ENCODE peak calls at places on chromosomes 1 and 21, in six cellular contexts. One of them, this sample, is unnamed.

GRCh38 chr1:225253784-225254183 is 174.1 kb downstream of the LBR start:
- DNase-seq in MM.1S: no peak
- DNase-seq in tibial artery: no peak
- DNase-seq in GM23248: peak; percentile 79
- DNase-seq in GM23338: no peak
- DNase-seq in adrenal gland: no peak
- DNase-seq in this sample: no peak

GRCh38 chr1:20100632-20101355 is 18.5 kb downstream of the PLA2G2D start:
- DNase-seq in MM.1S: peak; percentile 23
- DNase-seq in tibial artery: no peak
- DNase-seq in GM23248: peak; percentile 84
- DNase-seq in GM23338: peak; percentile 86
- DNase-seq in adrenal gland: peak; percentile 61
- DNase-seq in this sample: peak; percentile 47

GRCh38 chr1:151165281-151165737 is 393 bp downstream of the LYSMD1 start:
- DNase-seq in MM.1S: no peak
- DNase-seq in tibial artery: peak; percentile 78
- DNase-seq in GM23248: peak; percentile 74
- DNase-seq in GM23338: peak; percentile 88
- DNase-seq in adrenal gland: peak; percentile 60
- DNase-seq in this sample: peak; percentile 55

GRCh38 chr21:33317226-33317625 is 7.5 kb upstream of the IFNAR1 start:
- DNase-seq in MM.1S: no peak
- DNase-seq in tibial artery: no peak
- DNase-seq in GM23248: no peak
- DNase-seq in GM23338: no peak
- DNase-seq in adrenal gland: no peak
- DNase-seq in this sample: no peak

GRCh38 chr21:45868488-45868887 is 113.1 kb upstream of the COL6A1 start:
- DNase-seq in MM.1S: no peak
- DNase-seq in tibial artery: peak; percentile 9
- DNase-seq in GM23248: no peak
- DNase-seq in GM23338: no peak
- DNase-seq in adrenal gland: no peak
- DNase-seq in this sample: no peak

GRCh38 chr1:199545780-199546179 is 481.7 kb upstream of the NR5A2 start:
- DNase-seq in MM.1S: peak; percentile 86
- DNase-seq in tibial artery: no peak
- DNase-seq in GM23248: peak; percentile 13
- DNase-seq in GM23338: peak; percentile 41
- DNase-seq in adrenal gland: no peak
- DNase-seq in this sample: peak; percentile 14

GRCh38 chr1:196114193-196114592 is 494.0 kb downstream of the KCNT2 start:
- DNase-seq in MM.1S: no peak
- DNase-seq in tibial artery: no peak
- DNase-seq in GM23248: peak; percentile 66
- DNase-seq in GM23338: no peak
- DNase-seq in adrenal gland: no peak
- DNase-seq in this sample: no peak

GRCh38 chr1:21783679-21784603 is 992 bp upstream of the USP48 start:
- DNase-seq in MM.1S: no peak
- DNase-seq in tibial artery: no peak
- DNase-seq in GM23248: peak; percentile 91
- DNase-seq in GM23338: peak; percentile 99
- DNase-seq in adrenal gland: peak; percentile 74
- DNase-seq in this sample: no peak

GRCh38 chr1:194295690-194296089 is 1109.3 kb upstream of the B3GALT2 start:
- DNase-seq in MM.1S: peak; percentile 87
- DNase-seq in tibial artery: no peak
- DNase-seq in GM23248: peak; percentile 0
- DNase-seq in GM23338: peak; percentile 76
- DNase-seq in adrenal gland: no peak
- DNase-seq in this sample: peak; percentile 69

GRCh38 chr1:228145498-228146425 is 4.0 kb upstream of the GJC2 start:
- DNase-seq in MM.1S: no peak
- DNase-seq in tibial artery: no peak
- DNase-seq in GM23248: no peak
- DNase-seq in GM23338: no peak
- DNase-seq in adrenal gland: no peak
- DNase-seq in this sample: no peak

GRCh38 chr1:170483041-170483440 is 48.9 kb upstream of the GORAB start:
- DNase-seq in MM.1S: no peak
- DNase-seq in tibial artery: no peak
- DNase-seq in GM23248: peak; percentile 66
- DNase-seq in GM23338: no peak
- DNase-seq in adrenal gland: no peak
- DNase-seq in this sample: no peak

GRCh38 chr1:168693872-168694238 is 35.2 kb downstream of the DPT start:
- DNase-seq in MM.1S: no peak
- DNase-seq in tibial artery: no peak
- DNase-seq in GM23248: no peak
- DNase-seq in GM23338: no peak
- DNase-seq in adrenal gland: no peak
- DNase-seq in this sample: no peak

GRCh38 chr1:7964476-7964875 is 3.0 kb downstream of the PARK7 start:
- DNase-seq in MM.1S: no peak
- DNase-seq in tibial artery: no peak
- DNase-seq in GM23248: no peak
- DNase-seq in GM23338: no peak
- DNase-seq in adrenal gland: no peak
- DNase-seq in this sample: no peak

GRCh38 chr1:30532621-30533020 is 190.8 kb downstream of the MATN1 start:
- DNase-seq in MM.1S: no peak
- DNase-seq in tibial artery: no peak
- DNase-seq in GM23248: no peak
- DNase-seq in GM23338: no peak
- DNase-seq in adrenal gland: no peak
- DNase-seq in this sample: no peak

GRCh38 chr1:17635811-17636210 is 96.3 kb downstream of the ARHGEF10L start:
- DNase-seq in MM.1S: no peak
- DNase-seq in tibial artery: peak; percentile 72
- DNase-seq in GM23248: no peak
- DNase-seq in GM23338: no peak
- DNase-seq in adrenal gland: peak; percentile 50
- DNase-seq in this sample: no peak

GRCh38 chr1:221747840-221748239 is 6.0 kb upstream of the DUSP10 start:
- DNase-seq in MM.1S: no peak
- DNase-seq in tibial artery: no peak
- DNase-seq in GM23248: no peak
- DNase-seq in GM23338: no peak
- DNase-seq in adrenal gland: no peak
- DNase-seq in this sample: no peak

GRCh38 chr21:37071561-37072238 is 1.2 kb downstream of the PIGP start:
- DNase-seq in MM.1S: no peak
- DNase-seq in tibial artery: peak; percentile 82
- DNase-seq in GM23248: peak; percentile 93
- DNase-seq in GM23338: peak; percentile 20
- DNase-seq in adrenal gland: peak; percentile 84
- DNase-seq in this sample: peak; percentile 68

GRCh38 chr21:16395285-16395684 is 665.5 kb downstream of the USP25 start:
- DNase-seq in MM.1S: no peak
- DNase-seq in tibial artery: no peak
- DNase-seq in GM23248: no peak
- DNase-seq in GM23338: no peak
- DNase-seq in adrenal gland: no peak
- DNase-seq in this sample: no peak

GRCh38 chr1:105636052-105636451 is 1420.4 kb upstream of the PRMT6 start:
- DNase-seq in MM.1S: no peak
- DNase-seq in tibial artery: no peak
- DNase-seq in GM23248: no peak
- DNase-seq in GM23338: no peak
- DNase-seq in adrenal gland: no peak
- DNase-seq in this sample: no peak

GRCh38 chr1:67270569-67270968 is 37.1 kb upstream of the IL12RB2 start:
- DNase-seq in MM.1S: no peak
- DNase-seq in tibial artery: no peak
- DNase-seq in GM23248: no peak
- DNase-seq in GM23338: no peak
- DNase-seq in adrenal gland: no peak
- DNase-seq in this sample: no peak

GRCh38 chr1:183195146-183195571 is 9.1 kb downstream of the LAMC2 start:
- DNase-seq in MM.1S: peak; percentile 81
- DNase-seq in tibial artery: no peak
- DNase-seq in GM23248: peak; percentile 71
- DNase-seq in GM23338: no peak
- DNase-seq in adrenal gland: no peak
- DNase-seq in this sample: peak; percentile 94

GRCh38 chr1:54290443-54291184 is 90.6 kb downstream of the MRPL37 start:
- DNase-seq in MM.1S: no peak
- DNase-seq in tibial artery: peak; percentile 38
- DNase-seq in GM23248: peak; percentile 24
- DNase-seq in GM23338: no peak
- DNase-seq in adrenal gland: no peak
- DNase-seq in this sample: peak; percentile 91

GRCh38 chr21:34360488-34361241 is 3.1 kb upstream of the KCNE2 start:
- DNase-seq in MM.1S: no peak
- DNase-seq in tibial artery: no peak
- DNase-seq in GM23248: no peak
- DNase-seq in GM23338: no peak
- DNase-seq in adrenal gland: peak; percentile 14
- DNase-seq in this sample: no peak

GRCh38 chr1:159798893-159799292 is 3.3 kb upstream of the FCRL6 start:
- DNase-seq in MM.1S: peak; percentile 67
- DNase-seq in tibial artery: peak; percentile 59
- DNase-seq in GM23248: peak; percentile 93
- DNase-seq in GM23338: peak; percentile 95
- DNase-seq in adrenal gland: peak; percentile 83
- DNase-seq in this sample: peak; percentile 82

GRCh38 chr1:59128784-59129227 is 168.1 kb upstream of the FGGY start:
- DNase-seq in MM.1S: no peak
- DNase-seq in tibial artery: no peak
- DNase-seq in GM23248: peak; percentile 75
- DNase-seq in GM23338: peak; percentile 54
- DNase-seq in adrenal gland: no peak
- DNase-seq in this sample: no peak

GRCh38 chr1:37056201-37056764 is 22.0 kb upstream of the GRIK3 start:
- DNase-seq in MM.1S: no peak
- DNase-seq in tibial artery: no peak
- DNase-seq in GM23248: no peak
- DNase-seq in GM23338: no peak
- DNase-seq in adrenal gland: no peak
- DNase-seq in this sample: no peak

GRCh38 chr1:178122283-178122682 is 28.4 kb downstream of the RASAL2 start:
- DNase-seq in MM.1S: no peak
- DNase-seq in tibial artery: no peak
- DNase-seq in GM23248: peak; percentile 42
- DNase-seq in GM23338: no peak
- DNase-seq in adrenal gland: no peak
- DNase-seq in this sample: no peak

GRCh38 chr1:125064481-125064880 is 3879.7 kb downstream of the SRGAP2C start:
- DNase-seq in MM.1S: no peak
- DNase-seq in tibial artery: no peak
- DNase-seq in GM23248: no peak
- DNase-seq in GM23338: no peak
- DNase-seq in adrenal gland: no peak
- DNase-seq in this sample: no peak

GRCh38 chr1:29249170-29249691 is 12.9 kb downstream of the PTPRU start:
- DNase-seq in MM.1S: no peak
- DNase-seq in tibial artery: no peak
- DNase-seq in GM23248: no peak
- DNase-seq in GM23338: peak; percentile 97
- DNase-seq in adrenal gland: no peak
- DNase-seq in this sample: no peak

GRCh38 chr1:114707604-114708003 is 9.0 kb downstream of the NRAS start:
- DNase-seq in MM.1S: peak; percentile 66
- DNase-seq in tibial artery: no peak
- DNase-seq in GM23248: no peak
- DNase-seq in GM23338: no peak
- DNase-seq in adrenal gland: no peak
- DNase-seq in this sample: no peak

GRCh38 chr1:114701931-114702330 is 6.6 kb upstream of the AMPD1 start:
- DNase-seq in MM.1S: no peak
- DNase-seq in tibial artery: no peak
- DNase-seq in GM23248: no peak
- DNase-seq in GM23338: no peak
- DNase-seq in adrenal gland: no peak
- DNase-seq in this sample: no peak

GRCh38 chr1:114703242-114703641 is 7.9 kb upstream of the AMPD1 start:
- DNase-seq in MM.1S: peak; percentile 82
- DNase-seq in tibial artery: no peak
- DNase-seq in GM23248: no peak
- DNase-seq in GM23338: no peak
- DNase-seq in adrenal gland: no peak
- DNase-seq in this sample: no peak

GRCh38 chr1:114700026-114700600 is 4.8 kb upstream of the AMPD1 start:
- DNase-seq in MM.1S: no peak
- DNase-seq in tibial artery: no peak
- DNase-seq in GM23248: peak; percentile 52
- DNase-seq in GM23338: no peak
- DNase-seq in adrenal gland: no peak
- DNase-seq in this sample: no peak

GRCh38 chr1:114702699-114703098 is 7.4 kb upstream of the AMPD1 start:
- DNase-seq in MM.1S: peak; percentile 67
- DNase-seq in tibial artery: no peak
- DNase-seq in GM23248: no peak
- DNase-seq in GM23338: no peak
- DNase-seq in adrenal gland: no peak
- DNase-seq in this sample: no peak
- H3K4me3 ChIP-seq in MM.1S: peak overlapping the region; percentile 15
- H3K4me3 ChIP-seq in tibial artery: no peak overlapping the region
- H3K4me3 ChIP-seq in GM23248: no peak overlapping the region
- H3K4me3 ChIP-seq in GM23338: no peak overlapping the region
- H3K4me3 ChIP-seq in adrenal gland: no peak overlapping the region
- H3K4me3 ChIP-seq in this sample: no peak overlapping the region

DNA sequence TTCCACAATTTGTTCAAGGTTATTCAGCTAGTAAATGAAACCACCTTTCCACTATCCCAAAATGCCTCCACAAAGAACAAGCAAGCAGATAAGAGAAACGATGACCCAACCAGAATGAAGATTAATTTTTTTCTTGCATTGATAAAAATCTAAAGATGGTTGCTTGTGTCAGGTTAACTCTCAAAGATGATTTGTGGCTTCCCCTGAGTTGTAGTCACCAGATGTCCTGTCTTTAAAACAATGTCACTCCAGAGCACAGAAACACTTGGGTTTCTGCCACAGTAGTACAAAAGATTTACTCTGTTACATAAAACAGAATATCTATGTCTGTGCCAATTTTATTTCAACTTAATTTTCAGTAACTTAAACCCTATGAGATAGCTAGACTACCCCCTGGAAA is 11.4 kb upstream of the CCDC17 start:
- DNase-seq in MM.1S: no peak
- DNase-seq in tibial artery: no peak
- DNase-seq in GM23248: no peak
- DNase-seq in GM23338: no peak
- DNase-seq in adrenal gland: no peak
- DNase-seq in this sample: no peak
- H3K36me3 ChIP-seq in MM.1S: peaks cover 9% of the 10 kb centered on the region
- H3K36me3 ChIP-seq in tibial artery: peaks cover 77% of the 10 kb centered on the region
- H3K36me3 ChIP-seq in GM23248: peaks cover 72% of the 10 kb centered on the region
- H3K36me3 ChIP-seq in GM23338: peaks cover 94% of the 10 kb centered on the region
- H3K36me3 ChIP-seq in adrenal gland: no peaks in the 10 kb centered on the region
- H3K36me3 ChIP-seq in this sample: peaks cover 33% of the 10 kb centered on the region

GRCh38 chr1:110673805-110674336 is 869 bp downstream of the KCNA3 start:
- DNase-seq in MM.1S: no peak
- DNase-seq in tibial artery: no peak
- DNase-seq in GM23248: no peak
- DNase-seq in GM23338: no peak
- DNase-seq in adrenal gland: no peak
- DNase-seq in this sample: no peak
- H3K4me3 ChIP-seq in MM.1S: peak overlapping the region; percentile 95
- H3K4me3 ChIP-seq in tibial artery: peak overlapping the region; percentile 62
- H3K4me3 ChIP-seq in GM23248: no peak overlapping the region
- H3K4me3 ChIP-seq in GM23338: peak overlapping the region; percentile 73
- H3K4me3 ChIP-seq in adrenal gland: no peak overlapping the region
- H3K4me3 ChIP-seq in this sample: peak overlapping the region; percentile 61

GRCh38 chr1:56461158-56462127 is 117.9 kb downstream of the PLPP3 start:
- DNase-seq in MM.1S: no peak
- DNase-seq in tibial artery: no peak
- DNase-seq in GM23248: no peak
- DNase-seq in GM23338: peak; percentile 58
- DNase-seq in adrenal gland: no peak
- DNase-seq in this sample: no peak
- H3K36me3 ChIP-seq in MM.1S: no peaks in the 10 kb centered on the region
- H3K36me3 ChIP-seq in tibial artery: no peaks in the 10 kb centered on the region
- H3K36me3 ChIP-seq in GM23248: no peaks in the 10 kb centered on the region
- H3K36me3 ChIP-seq in GM23338: no peaks in the 10 kb centered on the region
- H3K36me3 ChIP-seq in adrenal gland: no peaks in the 10 kb centered on the region
- H3K36me3 ChIP-seq in this sample: no peaks in the 10 kb centered on the region